ENCODE peak calls at places on chromosomes 13 and 19, in seven cellular contexts. One of them, this sample, is unnamed.

GRCh38 chr19:35344511-35345031 is 3.1 kb upstream of the FFAR1 start:
- DNase-seq in fibroblast of pulmonary artery: no peak
- DNase-seq in astrocyte: no peak
- DNase-seq in right cardiac atrium: no peak
- DNase-seq in neural progenitor cell: no peak
- DNase-seq in fibroblast of mammary gland: no peak
- DNase-seq in kidney: peak
- DNase-seq in this sample: no peak

GRCh38 chr13:73136776-73137175 is 78.0 kb downstream of the KLF5 start:
- DNase-seq in neural progenitor cell: no peak
- DNase-seq in right cardiac atrium: no peak
- DNase-seq in fibroblast of mammary gland: no peak
- DNase-seq in astrocyte: no peak
- DNase-seq in fibroblast of pulmonary artery: no peak
- DNase-seq in kidney: no peak
- DNase-seq in this sample: no peak

GRCh38 chr13:31042501-31043165 is 110.2 kb downstream of the TEX26 start:
- DNase-seq in fibroblast of mammary gland: no peak
- DNase-seq in right cardiac atrium: no peak
- DNase-seq in astrocyte: no peak
- DNase-seq in neural progenitor cell: no peak
- DNase-seq in kidney: no peak
- DNase-seq in fibroblast of pulmonary artery: no peak
- DNase-seq in this sample: no peak

GRCh38 chr19:49264258-49264657 is 60.7 kb downstream of the SLC6A16 start:
- DNase-seq in neural progenitor cell: no peak
- DNase-seq in astrocyte: no peak
- DNase-seq in kidney: no peak
- DNase-seq in right cardiac atrium: no peak
- DNase-seq in fibroblast of pulmonary artery: no peak
- DNase-seq in fibroblast of mammary gland: no peak
- DNase-seq in this sample: no peak

GRCh38 chr19:4294389-4294788 is 7.8 kb downstream of the TMIGD2 start:
- DNase-seq in fibroblast of mammary gland: no peak
- DNase-seq in kidney: no peak
- DNase-seq in astrocyte: no peak
- DNase-seq in right cardiac atrium: no peak
- DNase-seq in neural progenitor cell: no peak
- DNase-seq in fibroblast of pulmonary artery: no peak
- DNase-seq in this sample: no peak

GRCh38 chr19:49684983-49685553 is 4.3 kb upstream of the ADM5 start:
- DNase-seq in fibroblast of mammary gland: no peak
- DNase-seq in right cardiac atrium: no peak
- DNase-seq in astrocyte: no peak
- DNase-seq in fibroblast of pulmonary artery: no peak
- DNase-seq in kidney: no peak
- DNase-seq in neural progenitor cell: no peak
- DNase-seq in this sample: no peak

GRCh38 chr13:48859168-48860105 is 116.3 kb upstream of the FNDC3A start:
- DNase-seq in neural progenitor cell: no peak
- DNase-seq in fibroblast of pulmonary artery: no peak
- DNase-seq in kidney: no peak
- DNase-seq in astrocyte: no peak
- DNase-seq in fibroblast of mammary gland: no peak
- DNase-seq in right cardiac atrium: no peak
- DNase-seq in this sample: no peak

GRCh38 chr13:39273953-39274352 is 235.7 kb downstream of the NHLRC3 start:
- DNase-seq in fibroblast of mammary gland: no peak
- DNase-seq in neural progenitor cell: peak
- DNase-seq in kidney: no peak
- DNase-seq in astrocyte: no peak
- DNase-seq in fibroblast of pulmonary artery: peak
- DNase-seq in right cardiac atrium: no peak
- DNase-seq in this sample: peak

GRCh38 chr19:22601906-22602630 is 32.1 kb upstream of the ZNF492 start:
- DNase-seq in fibroblast of mammary gland: no peak
- DNase-seq in neural progenitor cell: no peak
- DNase-seq in astrocyte: no peak
- DNase-seq in right cardiac atrium: no peak
- DNase-seq in fibroblast of pulmonary artery: no peak
- DNase-seq in kidney: no peak
- DNase-seq in this sample: no peak

GRCh38 chr13:45132384-45133064 is 12.2 kb downstream of the GTF2F2 start:
- DNase-seq in fibroblast of mammary gland: no peak
- DNase-seq in neural progenitor cell: no peak
- DNase-seq in astrocyte: no peak
- DNase-seq in kidney: no peak
- DNase-seq in right cardiac atrium: no peak
- DNase-seq in fibroblast of pulmonary artery: no peak
- DNase-seq in this sample: no peak

GRCh38 chr13:98206946-98207345 is 29.9 kb upstream of the RNF113B start:
- DNase-seq in fibroblast of pulmonary artery: peak
- DNase-seq in fibroblast of mammary gland: peak
- DNase-seq in right cardiac atrium: no peak
- DNase-seq in neural progenitor cell: no peak
- DNase-seq in kidney: no peak
- DNase-seq in astrocyte: peak
- DNase-seq in this sample: peak

GRCh38 chr19:41245779-41246297 is 18.3 kb upstream of the HNRNPUL1 start:
- DNase-seq in neural progenitor cell: no peak
- DNase-seq in astrocyte: no peak
- DNase-seq in right cardiac atrium: no peak
- DNase-seq in fibroblast of pulmonary artery: no peak
- DNase-seq in kidney: no peak
- DNase-seq in fibroblast of mammary gland: no peak
- DNase-seq in this sample: no peak

GRCh38 chr19:37309834-37310575 is 60.9 kb upstream of the ZNF527 start:
- DNase-seq in fibroblast of pulmonary artery: no peak
- DNase-seq in kidney: no peak
- DNase-seq in fibroblast of mammary gland: no peak
- DNase-seq in neural progenitor cell: no peak
- DNase-seq in astrocyte: no peak
- DNase-seq in right cardiac atrium: no peak
- DNase-seq in this sample: no peak

GRCh38 chr13:32838985-32839384 is 177.2 kb upstream of the KL start:
- DNase-seq in neural progenitor cell: no peak
- DNase-seq in astrocyte: no peak
- DNase-seq in right cardiac atrium: no peak
- DNase-seq in kidney: no peak
- DNase-seq in fibroblast of pulmonary artery: peak
- DNase-seq in fibroblast of mammary gland: no peak
- DNase-seq in this sample: no peak

GRCh38 chr13:98187155-98187726 is 10.2 kb upstream of the RNF113B start:
- DNase-seq in kidney: no peak
- DNase-seq in astrocyte: no peak
- DNase-seq in right cardiac atrium: no peak
- DNase-seq in fibroblast of mammary gland: no peak
- DNase-seq in fibroblast of pulmonary artery: no peak
- DNase-seq in neural progenitor cell: no peak
- DNase-seq in this sample: no peak

GRCh38 chr19:42422576-42423461 is 4.4 kb downstream of the LIPE start:
- DNase-seq in astrocyte: no peak
- DNase-seq in fibroblast of pulmonary artery: no peak
- DNase-seq in kidney: peak
- DNase-seq in neural progenitor cell: no peak
- DNase-seq in right cardiac atrium: no peak
- DNase-seq in fibroblast of mammary gland: no peak
- DNase-seq in this sample: peak

GRCh38 chr13:37453246-37453645 is 145.3 kb downstream of the POSTN start:
- DNase-seq in right cardiac atrium: no peak
- DNase-seq in fibroblast of mammary gland: peak
- DNase-seq in kidney: no peak
- DNase-seq in neural progenitor cell: no peak
- DNase-seq in astrocyte: peak
- DNase-seq in fibroblast of pulmonary artery: peak
- DNase-seq in this sample: peak

GRCh38 chr19:35592226-35592625 is 6.3 kb downstream of the PMIS2 start:
- DNase-seq in neural progenitor cell: peak
- DNase-seq in right cardiac atrium: no peak
- DNase-seq in fibroblast of pulmonary artery: peak
- DNase-seq in fibroblast of mammary gland: peak
- DNase-seq in astrocyte: peak
- DNase-seq in kidney: no peak
- DNase-seq in this sample: peak

GRCh38 chr19:37893845-37894575 is 12.4 kb downstream of the WDR87 start:
- DNase-seq in fibroblast of mammary gland: no peak
- DNase-seq in fibroblast of pulmonary artery: no peak
- DNase-seq in right cardiac atrium: no peak
- DNase-seq in neural progenitor cell: no peak
- DNase-seq in astrocyte: no peak
- DNase-seq in kidney: no peak
- DNase-seq in this sample: no peak

GRCh38 chr13:45063261-45063870 is 56.9 kb upstream of the GTF2F2 start:
- DNase-seq in fibroblast of mammary gland: peak
- DNase-seq in kidney: no peak
- DNase-seq in neural progenitor cell: no peak
- DNase-seq in astrocyte: peak
- DNase-seq in fibroblast of pulmonary artery: peak
- DNase-seq in right cardiac atrium: no peak
- DNase-seq in this sample: peak

GRCh38 chr19:46946090-46946489 is 73.5 kb upstream of the NPAS1 start:
- DNase-seq in fibroblast of pulmonary artery: no peak
- DNase-seq in fibroblast of mammary gland: no peak
- DNase-seq in kidney: no peak
- DNase-seq in neural progenitor cell: no peak
- DNase-seq in right cardiac atrium: no peak
- DNase-seq in astrocyte: no peak
- DNase-seq in this sample: no peak

GRCh38 chr19:46945668-46946067 is 74.0 kb upstream of the NPAS1 start:
- DNase-seq in astrocyte: no peak
- DNase-seq in kidney: no peak
- DNase-seq in fibroblast of mammary gland: peak
- DNase-seq in neural progenitor cell: no peak
- DNase-seq in fibroblast of pulmonary artery: peak
- DNase-seq in right cardiac atrium: no peak
- DNase-seq in this sample: peak

GRCh38 chr19:46943150-46943946 is 76.3 kb upstream of the NPAS1 start:
- DNase-seq in neural progenitor cell: no peak
- DNase-seq in fibroblast of pulmonary artery: no peak
- DNase-seq in fibroblast of mammary gland: no peak
- DNase-seq in kidney: no peak
- DNase-seq in right cardiac atrium: no peak
- DNase-seq in astrocyte: no peak
- DNase-seq in this sample: no peak

GRCh38 chr19:46944918-46945628 is 74.6 kb upstream of the NPAS1 start:
- DNase-seq in right cardiac atrium: peak
- DNase-seq in fibroblast of mammary gland: peak
- DNase-seq in astrocyte: peak
- DNase-seq in kidney: peak
- DNase-seq in fibroblast of pulmonary artery: peak
- DNase-seq in neural progenitor cell: peak
- DNase-seq in this sample: peak

DNA sequence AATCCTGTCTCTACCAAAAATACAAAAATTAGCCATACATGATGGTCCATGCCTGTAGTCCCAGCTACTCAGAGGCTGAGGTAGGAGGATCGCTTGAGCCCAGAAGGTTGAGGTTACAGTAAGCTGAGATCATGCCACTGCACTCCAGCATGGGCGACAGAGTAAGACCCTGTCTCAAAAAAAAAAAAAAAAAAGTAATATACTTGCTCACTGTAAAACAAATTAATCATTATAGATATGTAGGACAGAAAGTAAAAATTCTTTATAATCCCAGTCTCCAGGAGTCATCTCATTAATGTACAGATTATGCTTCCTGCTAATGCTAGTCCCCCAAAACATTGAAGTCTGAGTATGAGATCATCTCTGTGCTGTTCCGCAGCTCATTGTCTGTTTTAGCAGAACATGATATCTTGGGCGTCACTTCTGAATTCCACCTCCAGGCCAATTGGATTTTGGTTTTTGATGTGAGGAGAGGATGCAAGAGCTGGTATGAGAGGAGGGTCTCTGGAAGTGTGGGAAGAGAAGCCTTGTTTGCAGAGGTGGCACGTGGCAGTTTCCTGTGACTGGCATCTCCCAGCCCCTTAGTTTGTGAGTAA is 75.4 kb upstream of the NPAS1 start:
- DNase-seq in fibroblast of mammary gland: no peak
- DNase-seq in neural progenitor cell: no peak
- DNase-seq in kidney: no peak
- DNase-seq in fibroblast of pulmonary artery: no peak
- DNase-seq in right cardiac atrium: no peak
- DNase-seq in astrocyte: no peak
- DNase-seq in this sample: no peak
- H3K4me3 ChIP-seq in fibroblast of mammary gland: no peak
- H3K4me3 ChIP-seq in neural progenitor cell: no peak
- H3K4me3 ChIP-seq in kidney: no peak
- H3K4me3 ChIP-seq in fibroblast of pulmonary artery: no peak
- H3K4me3 ChIP-seq in right cardiac atrium: no peak
- H3K4me3 ChIP-seq in astrocyte: no peak
- H3K4me3 ChIP-seq in this sample: no peak

DNA sequence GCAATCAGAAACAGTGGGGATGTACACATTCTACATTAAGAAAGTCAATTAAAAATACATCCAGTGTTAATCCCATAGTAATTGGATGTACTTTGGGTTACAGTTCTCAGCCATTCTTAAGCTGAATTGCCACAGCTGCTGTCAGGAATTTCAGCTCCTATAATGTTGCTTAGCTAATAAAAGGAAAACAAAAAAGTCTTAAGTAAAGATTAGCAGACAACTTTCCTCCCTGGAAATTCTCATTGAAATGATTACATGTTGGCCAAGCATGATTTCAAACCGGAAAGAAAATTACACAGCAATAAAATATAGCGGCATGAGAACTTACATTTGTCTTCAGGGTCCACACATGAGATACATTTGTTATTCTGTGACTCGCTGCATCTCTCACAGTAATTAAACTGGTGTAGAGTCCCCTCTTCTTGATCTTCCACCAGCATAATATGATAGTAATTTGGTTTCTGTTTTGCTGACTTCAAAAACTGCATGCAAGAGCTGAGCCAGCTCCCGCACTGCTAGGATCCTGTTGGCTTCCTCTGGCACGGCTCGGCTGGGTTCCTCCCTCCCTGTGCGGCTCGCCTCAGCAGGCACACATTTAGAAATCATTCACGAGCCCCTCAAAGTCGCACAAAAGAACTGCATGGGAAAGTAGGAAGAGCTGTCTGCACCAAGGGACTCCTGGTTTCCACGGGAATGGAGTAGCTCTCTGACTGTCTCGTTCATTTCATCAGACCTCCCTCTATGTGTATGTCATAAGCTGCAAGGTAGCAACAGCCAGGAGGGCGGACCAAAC is at the start of gene HTR2A:
- DNase-seq in neural progenitor cell: peak
- DNase-seq in right cardiac atrium: peak
- DNase-seq in kidney: peak
- DNase-seq in astrocyte: no peak
- DNase-seq in fibroblast of mammary gland: peak
- DNase-seq in fibroblast of pulmonary artery: peak
- DNase-seq in this sample: peak
- H3K4me3 ChIP-seq in neural progenitor cell: peak
- H3K4me3 ChIP-seq in right cardiac atrium: peak
- H3K4me3 ChIP-seq in kidney: peak
- H3K4me3 ChIP-seq in astrocyte: peak
- H3K4me3 ChIP-seq in fibroblast of mammary gland: peak
- H3K4me3 ChIP-seq in fibroblast of pulmonary artery: peak
- H3K4me3 ChIP-seq in this sample: peak

GRCh38 chr19:45598267-45599011 is 3.6 kb downstream of the GPR4 start:
- DNase-seq in neural progenitor cell: no peak
- DNase-seq in astrocyte: no peak
- DNase-seq in fibroblast of pulmonary artery: peak
- DNase-seq in fibroblast of mammary gland: peak
- DNase-seq in right cardiac atrium: no peak
- DNase-seq in kidney: no peak
- DNase-seq in this sample: peak
- H3K4me3 ChIP-seq in neural progenitor cell: no peak
- H3K4me3 ChIP-seq in astrocyte: no peak
- H3K4me3 ChIP-seq in fibroblast of pulmonary artery: peak
- H3K4me3 ChIP-seq in fibroblast of mammary gland: peak
- H3K4me3 ChIP-seq in right cardiac atrium: peak
- H3K4me3 ChIP-seq in kidney: peak
- H3K4me3 ChIP-seq in this sample: peak

GRCh38 chr13:101627556-101627943 is 175.1 kb downstream of the ITGBL1 start:
- DNase-seq in astrocyte: peak
- DNase-seq in neural progenitor cell: no peak
- DNase-seq in right cardiac atrium: no peak
- DNase-seq in kidney: no peak
- DNase-seq in fibroblast of mammary gland: peak
- DNase-seq in fibroblast of pulmonary artery: no peak
- DNase-seq in this sample: peak
- H3K4me3 ChIP-seq in astrocyte: no peak
- H3K4me3 ChIP-seq in neural progenitor cell: no peak
- H3K4me3 ChIP-seq in right cardiac atrium: peak
- H3K4me3 ChIP-seq in kidney: peak
- H3K4me3 ChIP-seq in fibroblast of mammary gland: no peak
- H3K4me3 ChIP-seq in fibroblast of pulmonary artery: no peak
- H3K4me3 ChIP-seq in this sample: peak